ENCODE peak calls at places on chromosomes 5 and 9, in eight cellular contexts. M, U, I, S, G, A, R and D are unnamed samples.

GRCh38 chr5:76402251-76402879 is 720 bp upstream of the IQGAP2 start:
- DNase-seq in U (no peak), R (peak), I (no peak), S (no peak), G (no peak), A (no peak), M (peak), D (peak)

GRCh38 chr5:142507528-142507927 is 178.4 kb downstream of the FGF1 start:
- DNase-seq in G (no peak), U (no peak), S (no peak), I (peak), M (peak), A (no peak), R (peak), D (peak)

GRCh38 chr5:43149231-43149630 is 28.5 kb downstream of the ZNF131 start:
- DNase-seq in G (no peak), U (no peak), S (no peak), A (no peak), R (no peak), I (no peak), M (no peak), D (no peak)

GRCh38 chr5:126182901-126183695 is 240.1 kb upstream of the GRAMD2B start:
- DNase-seq in U (no peak), G (no peak), M (no peak), R (no peak), I (no peak), A (no peak), S (peak), D (no peak)

GRCh38 chr9:38284768-38285080 is 107.8 kb upstream of the ALDH1B1 start:
- DNase-seq in R (no peak), U (no peak), G (no peak), M (no peak), I (no peak), A (no peak), S (no peak), D (no peak)

GRCh38 chr5:117982691-117983090 is 1005.7 kb downstream of the DTWD2 start:
- DNase-seq in S (no peak), R (no peak), A (no peak), I (no peak), M (no peak), U (no peak), G (no peak), D (peak)

GRCh38 chr9:127862075-127863011 is 7.9 kb upstream of the ENG start:
- DNase-seq in G (no peak), M (no peak), R (no peak), S (no peak), U (no peak), A (peak), I (no peak), D (no peak)

GRCh38 chr5:39137391-39138181 is 63.4 kb upstream of the RICTOR start:
- DNase-seq in M (peak), R (no peak), G (no peak), S (no peak), U (no peak), I (no peak), A (no peak), D (no peak)

GRCh38 chr9:108410161-108410560 is 445.6 kb downstream of the ACTL7B start:
- DNase-seq in S (no peak), I (no peak), M (no peak), U (no peak), A (no peak), G (no peak), R (no peak), D (no peak)

GRCh38 chr5:9838906-9839305 is 208.8 kb upstream of the TAS2R1 start:
- DNase-seq in S (no peak), M (no peak), R (no peak), G (no peak), A (no peak), U (no peak), I (no peak), D (no peak)

GRCh38 chr9:23041466-23041865 is 594.8 kb downstream of the DMRTA1 start:
- DNase-seq in U (no peak), S (no peak), M (no peak), G (no peak), R (no peak), A (no peak), I (no peak), D (no peak)

GRCh38 chr5:163104496-163104895 is 332.9 kb upstream of the CCNG1 start:
- DNase-seq in M (no peak), A (no peak), R (no peak), U (no peak), S (no peak), I (no peak), G (no peak), D (peak)

GRCh38 chr9:99680191-99680590 is 141.5 kb upstream of the NR4A3 start:
- DNase-seq in R (no peak), I (peak), S (peak), M (no peak), A (no peak), G (peak), U (peak), D (no peak)

GRCh38 chr5:140240987-140241706 is 61.8 kb downstream of the PFDN1 start:
- DNase-seq in R (peak), S (peak), I (peak), M (peak), A (peak), U (peak), G (peak), D (peak)

GRCh38 chr5:98349251-98349989 is 424.0 kb upstream of the RGMB start:
- DNase-seq in U (peak), M (no peak), I (peak), G (peak), S (peak), A (no peak), R (peak), D (peak)